ENCODE peak calls at places on chromosomes 16 and 17, in seven cellular contexts. V is activated B cell treated with CpG ODN at 0.5 μM for 24 hours, J is PC-9, Q is right lobe of liver, Z is fibroblast of lung, N is GM10248, U is AG10803. R is an unnamed sample.
A peak's percentile ranks its signal among the peaks of the same experiment; 100 is the strongest.

GRCh38 chr17:75602644-75603043 is 15.0 kb downstream of the MYO15B start:
- DNase-seq in Q (no peak), U (no peak), J (peak; percentile 44), N (no peak), V (no peak), Z (no peak), R (no peak)

GRCh38 chr17:28746611-28747045 is 2.8 kb downstream of the TRAF4 start:
- DNase-seq in V (no peak), N (no peak), Q (peak; percentile 69), J (peak; percentile 93), Z (no peak), U (no peak), R (no peak)

GRCh38 chr16:57012353-57012752 is 23.0 kb downstream of the NLRC5 start:
- DNase-seq in V (no peak), N (no peak), Z (no peak), Q (no peak), J (no peak), U (no peak), R (no peak)

GRCh38 chr17:1434150-1434549 is 21.9 kb downstream of the CRK start:
- DNase-seq in V (no peak), U (no peak), Q (no peak), Z (peak; percentile 34), J (no peak), N (no peak), R (no peak)

GRCh38 chr16:81896902-81897301 is 114.4 kb downstream of the SDR42E1 start:
- DNase-seq in U (no peak), V (no peak), Q (no peak), N (no peak), Z (no peak), J (no peak), R (no peak)

GRCh38 chr17:40597168-40598020 is 32.1 kb upstream of the CCR7 start:
- DNase-seq in J (no peak), N (no peak), Q (no peak), U (no peak), Z (no peak), V (no peak), R (no peak)

GRCh38 chr16:15949210-15950166 is at the start of gene ABCC1:
- DNase-seq in J (peak; percentile 51), Q (peak; percentile 61), U (no peak), V (peak; percentile 53), N (peak; percentile 87), Z (peak; percentile 26), R (no peak)

GRCh38 chr17:81295678-81296381 is 723 bp upstream of the SLC38A10 start:
- DNase-seq in U (peak; percentile 47), V (no peak), Z (peak; percentile 59), Q (peak; percentile 64), N (peak; percentile 63), J (peak; percentile 81), R (no peak)

GRCh38 chr17:15882777-15883176 is 62.2 kb upstream of the ADORA2B start:
- DNase-seq in V (no peak), N (no peak), U (no peak), Z (no peak), Q (no peak), J (no peak), R (no peak)
- TF ChIP-seq CTCF in V (no peak), N (no peak), U (no peak), Z (no peak), Q (no peak), J (no peak), R (no peak)

DNA sequence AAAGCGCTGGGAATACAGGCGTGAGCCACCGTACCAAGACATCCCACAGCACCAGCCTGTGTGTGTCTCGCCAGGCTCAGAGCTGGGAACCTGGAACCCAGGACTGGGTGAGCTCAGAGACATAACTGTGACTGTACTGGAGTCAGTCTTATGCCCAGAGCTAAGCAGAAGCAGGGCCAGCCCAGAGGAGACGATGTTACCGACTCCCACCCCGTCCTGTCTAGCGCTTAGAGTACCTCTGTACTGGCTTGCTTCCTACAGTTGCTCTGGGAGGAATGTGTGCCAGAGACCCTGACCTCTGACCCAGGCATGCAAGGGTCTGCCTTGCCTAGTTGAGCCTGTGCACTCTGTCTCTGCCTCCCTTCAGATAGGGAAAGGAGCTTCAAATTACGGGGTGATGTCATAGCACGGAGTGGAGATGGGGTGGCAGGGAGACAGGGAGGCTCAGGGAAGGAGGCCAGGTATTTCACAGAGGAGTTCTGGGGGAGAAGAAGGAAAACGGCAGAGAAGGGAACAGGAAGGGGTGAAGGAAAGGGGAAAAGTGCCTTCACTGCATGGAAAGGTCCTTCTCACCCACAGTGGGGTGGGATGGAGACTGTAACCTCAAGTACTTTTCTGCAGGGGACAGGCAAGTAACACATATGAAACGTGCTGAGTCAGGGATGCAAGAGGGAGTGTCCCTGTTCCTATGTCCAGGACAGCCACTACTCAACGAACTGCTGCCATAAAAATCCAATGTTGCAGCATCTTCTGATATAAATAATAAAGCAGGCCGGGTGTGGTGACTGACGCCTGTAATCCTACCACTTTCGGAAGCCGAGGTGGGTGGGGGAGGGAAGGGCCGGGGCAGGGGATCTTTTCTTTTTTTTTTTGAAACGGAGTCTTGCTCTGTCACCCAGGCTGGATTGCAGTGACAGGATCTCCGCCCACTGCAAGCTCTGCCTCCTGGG is 5.8 kb upstream of the ARMC5 start:
- DNase-seq in J (peak; percentile 78), U (peak; percentile 65), Q (no peak), N (no peak), V (no peak), Z (peak; percentile 49), R (peak; percentile 78)
- TF ChIP-seq CTCF in J (no peak), U (no peak), Q (no peak), N (no peak), V (no peak), Z (no peak), R (no peak)

DNA sequence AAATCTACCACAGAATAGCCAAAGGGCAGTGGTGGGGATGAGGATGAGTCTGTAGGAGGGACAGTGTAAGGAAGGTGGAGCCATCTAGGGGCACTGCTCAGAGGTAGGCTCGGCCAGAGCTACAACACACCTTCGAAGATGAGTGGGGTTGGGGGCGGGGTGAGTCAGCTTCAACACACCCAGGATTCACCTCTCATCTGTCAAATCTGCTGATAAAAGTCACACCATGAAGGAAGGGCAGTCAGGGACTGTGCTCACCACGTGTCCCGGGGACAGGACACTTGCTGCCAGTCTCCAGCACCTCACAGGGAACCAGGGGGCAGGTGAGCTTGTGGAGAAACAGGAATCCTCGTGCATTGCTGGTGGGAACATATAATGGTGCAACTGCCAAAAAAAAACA is 133.3 kb downstream of the ANKRD11 start:
- DNase-seq in U (no peak), Z (no peak), V (no peak), Q (no peak), N (no peak), J (no peak), R (no peak)
- TF ChIP-seq CTCF in U (no peak), Z (no peak), V (no peak), Q (no peak), N (peak; percentile 5), J (no peak), R (no peak)

DNA sequence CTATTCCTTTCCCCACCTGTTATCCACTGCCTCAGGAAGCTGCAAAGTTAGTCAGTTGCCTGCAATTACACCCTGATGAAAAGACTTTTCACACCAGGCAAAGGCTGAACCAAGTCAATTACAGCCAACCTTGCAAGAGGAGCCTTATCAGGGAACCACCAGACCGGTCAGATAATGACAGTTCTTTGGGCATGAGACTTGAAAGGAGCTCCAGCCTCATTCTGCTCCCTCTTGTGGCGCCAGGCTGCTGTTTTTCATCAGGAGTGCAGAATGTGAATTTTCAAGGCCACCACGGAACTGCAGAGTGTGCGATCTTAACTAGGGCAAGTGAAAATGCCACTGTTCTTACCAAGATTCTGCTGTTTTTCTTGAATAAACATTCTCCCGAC is 22.5 kb downstream of the DNAI2 start:
- DNase-seq in Q (no peak), V (no peak), J (peak; percentile 31), U (peak; percentile 31), N (no peak), Z (peak; percentile 67), R (no peak)
- TF ChIP-seq CTCF in Q (peak; percentile 51), V (no peak), J (peak; percentile 49), U (peak; percentile 59), N (peak; percentile 62), Z (peak; percentile 67), R (peak; percentile 61)

GRCh38 chr17:17032131-17032692 is 10.0 kb upstream of the MPRIP start:
- DNase-seq in Z (peak; percentile 97), J (peak; percentile 78), U (peak; percentile 91), Q (peak; percentile 78), V (no peak), N (no peak), R (no peak)
- TF ChIP-seq CTCF in Z (no peak), J (no peak), U (no peak), Q (no peak), V (no peak), N (no peak), R (no peak)

R was measured in CD14-positive monocyte.